ENCODE peak calls at places on chromosome 20, in four cellular contexts. Q is GF-D8, N is hippocampal formation, K is amniotic epithelial cell. P is an unnamed sample.
A peak's percentile ranks its signal among the peaks of the same experiment; 100 is the strongest.

GRCh38 chr20:20614391-20614790 is 98.1 kb downstream of the RALGAPA2 start:
- DNase-seq in Q (no peak), N (no peak), K (no peak), P (no peak)

GRCh38 chr20:44166477-44166876 is 20.5 kb downstream of the JPH2 start:
- DNase-seq in Q (no peak), N (no peak), K (no peak), P (no peak)

GRCh38 chr20:1946762-1947534 is 46.9 kb downstream of the PDYN start:
- DNase-seq in Q (no peak), N (no peak), K (peak; percentile 75), P (no peak)

GRCh38 chr20:9099372-9099771 is 30.5 kb downstream of the PLCB4 start:
- DNase-seq in Q (no peak), N (no peak), K (no peak), P (no peak)

GRCh38 chr20:6857929-6858328 is 90.4 kb downstream of the BMP2 start:
- DNase-seq in Q (no peak), N (no peak), K (no peak), P (no peak)

GRCh38 chr20:37728635-37728983 is 34.8 kb downstream of the CTNNBL1 start:
- DNase-seq in Q (no peak), N (no peak), K (peak; percentile 15), P (no peak)

GRCh38 chr20:36752582-36752981 is 6.7 kb upstream of the NDRG3 start:
- DNase-seq in Q (no peak), N (no peak), K (no peak), P (no peak)

GRCh38 chr20:56202493-56203077 is 45.9 kb upstream of the MC3R start:
- DNase-seq in Q (no peak), N (no peak), K (peak; percentile 59), P (no peak)

GRCh38 chr20:47544240-47544639 is 42.6 kb downstream of the NCOA3 start:
- DNase-seq in Q (no peak), N (no peak), K (peak; percentile 68), P (no peak)

GRCh38 chr20:34536798-34537394 is 20.7 kb downstream of the DYNLRB1 start:
- DNase-seq in Q (no peak), N (no peak), K (peak; percentile 39), P (no peak)

GRCh38 chr20:46021361-46022359 is 7.4 kb upstream of the SLC12A5 start:
- DNase-seq in Q (no peak), N (peak; percentile 57), K (peak; percentile 17), P (no peak)

GRCh38 chr20:40319056-40319455 is 370.0 kb downstream of the MAFB start:
- DNase-seq in Q (no peak), N (no peak), K (no peak), P (no peak)

GRCh38 chr20:50224553-50225255 is 34.1 kb downstream of the CEBPB start:
- DNase-seq in Q (no peak), N (no peak), K (peak; percentile 98), P (no peak)

GRCh38 chr20:20009784-20010253 is 7.3 kb upstream of the NAA20 start:
- DNase-seq in Q (no peak), N (no peak), K (no peak), P (no peak)

GRCh38 chr20:9514072-9514460 is 324 bp upstream of the LAMP5 start:
- DNase-seq in Q (no peak), N (no peak), K (no peak), P (no peak)

GRCh38 chr20:47929368-47930115 is 144.3 kb upstream of the SULF2 start:
- DNase-seq in Q (no peak), N (no peak), K (peak; percentile 2), P (no peak)

GRCh38 chr20:62548483-62548882 is 72.7 kb upstream of the GATA5 start:
- DNase-seq in Q (no peak), N (no peak), K (no peak), P (no peak)

GRCh38 chr20:33684533-33685327 is 1.5 kb downstream of the E2F1 start:
- DNase-seq in Q (no peak), N (no peak), K (no peak), P (no peak)

GRCh38 chr20:10578607-10579006 is 95.2 kb downstream of the JAG1 start:
- DNase-seq in Q (no peak), N (no peak), K (peak; percentile 90), P (no peak)

GRCh38 chr20:57782631-57783041 is 72.8 kb upstream of the PMEPA1 start:
- DNase-seq in Q (no peak), N (no peak), K (no peak), P (no peak)

GRCh38 chr20:37522258-37523011 is 1.4 kb downstream of the NNAT start:
- DNase-seq in Q (no peak), N (no peak), K (peak; percentile 58), P (no peak)

GRCh38 chr20:61670274-61670673 is 395.4 kb downstream of the TAF4 start:
- DNase-seq in Q (no peak), N (no peak), K (no peak), P (no peak)

GRCh38 chr20:25295386-25296093 is 47.7 kb downstream of the PYGB start:
- DNase-seq in Q (no peak), N (no peak), K (no peak), P (no peak)

GRCh38 chr20:57986776-57987175 is 241.7 kb downstream of the ANKRD60 start:
- DNase-seq in Q (no peak), N (no peak), K (no peak), P (no peak)

GRCh38 chr20:58495623-58496428 is 19.4 kb downstream of the APCDD1L start:
- DNase-seq in Q (no peak), N (no peak), K (no peak), P (no peak)

GRCh38 chr20:45095753-45096371 is 5.1 kb downstream of the KCNS1 start:
- DNase-seq in Q (peak; percentile 11), N (peak; percentile 50), K (peak; percentile 54), P (peak; percentile 11)

GRCh38 chr20:37988555-37988954 is 44.7 kb downstream of the TTI1 start:
- DNase-seq in Q (no peak), N (no peak), K (no peak), P (no peak)

GRCh38 chr20:7257719-7258466 is 490.4 kb downstream of the BMP2 start:
- DNase-seq in Q (no peak), N (no peak), K (no peak), P (no peak)

GRCh38 chr20:13105864-13106457 is 97.2 kb downstream of the SPTLC3 start:
- DNase-seq in Q (no peak), N (no peak), K (peak; percentile 34), P (no peak)

GRCh38 chr20:57688864-57689263 is 21.0 kb downstream of the PMEPA1 start:
- DNase-seq in Q (no peak), N (peak; percentile 46), K (no peak), P (no peak)

GRCh38 chr20:47198254-47198671 is 158.2 kb downstream of the ZMYND8 start:
- DNase-seq in Q (no peak), N (no peak), K (peak; percentile 29), P (no peak)

GRCh38 chr20:44460795-44461141 is 14.9 kb upstream of the TTPAL start:
- DNase-seq in Q (no peak), N (no peak), K (peak; percentile 53), P (no peak)

GRCh38 chr20:19274412-19275015 is 62.1 kb downstream of the SLC24A3 start:
- DNase-seq in Q (no peak), N (no peak), K (no peak), P (no peak)

GRCh38 chr20:63214514-63214913 is 1.4 kb downstream of the YTHDF1 start:
- DNase-seq in Q (no peak), N (no peak), K (no peak), P (no peak)